ENCODE peak calls at places on chromosomes 4 and X, in ten cellular contexts. Y is retinal pigment epithelial cell; R is AG09309; V is WERI-Rb-1; N is CD8-positive, alpha-beta T cell; D is ascending aorta; G is esophagus squamous epithelium; P is osteoblast; A is lower leg skin; H is H7. M is an unnamed sample.

GRCh38 chr4:41839945-41840854 is 91.7 kb upstream of the PHOX2B start:
- DNase-seq in Y (peak), A (no peak), D (no peak), G (no peak), N (no peak), H (no peak), V (no peak), R (no peak), P (no peak), M (no peak)

GRCh38 chr4:139892973-139893736 is 227.5 kb downstream of the MGST2 start:
- DNase-seq in D (no peak), R (no peak), H (no peak), G (no peak), N (no peak), A (no peak), P (no peak), Y (no peak), V (no peak), M (no peak)

GRCh38 chr4:141003193-141003592 is 130.1 kb downstream of the RNF150 start:
- DNase-seq in H (no peak), Y (no peak), V (no peak), A (no peak), R (no peak), D (no peak), G (no peak), N (no peak), P (no peak), M (no peak)

GRCh38 chrX:129423191-129423590 is 100.1 kb downstream of the SMARCA1 start:
- DNase-seq in A (no peak), N (no peak), Y (no peak), V (no peak), G (no peak), H (no peak), P (no peak), D (no peak), R (no peak), M (no peak)

GRCh38 chr4:152605031-152605430 is 69.1 kb upstream of the FBXW7 start:
- DNase-seq in D (no peak), G (no peak), R (no peak), H (peak), V (peak), N (no peak), A (no peak), P (no peak), Y (no peak), M (no peak)

GRCh38 chr4:163343604-163344146 is at the start of gene NPY5R:
- DNase-seq in V (peak), N (no peak), G (no peak), D (no peak), A (no peak), H (peak), Y (no peak), R (no peak), P (no peak), M (peak)

GRCh38 chr4:78518551-78518950 is 33.0 kb upstream of the ANXA3 start:
- DNase-seq in D (no peak), G (no peak), N (no peak), A (no peak), P (no peak), H (no peak), R (no peak), Y (no peak), V (no peak), M (no peak)

GRCh38 chr4:7867701-7868429 is 71.8 kb downstream of the AFAP1 start:
- DNase-seq in H (no peak), A (peak), D (no peak), G (no peak), P (peak), V (no peak), Y (no peak), N (no peak), R (no peak), M (no peak)

GRCh38 chr4:185219551-185220344 is 10.3 kb downstream of the SNX25 start:
- DNase-seq in D (no peak), V (no peak), G (no peak), H (no peak), A (no peak), N (no peak), Y (no peak), R (peak), P (no peak), M (no peak)

GRCh38 chrX:55057691-55058249 is 17.1 kb upstream of the PAGE2B start:
- DNase-seq in P (no peak), G (no peak), V (no peak), R (no peak), A (no peak), N (peak), H (peak), D (no peak), Y (no peak), M (peak)

GRCh38 chr4:168151313-168151712 is 59.0 kb downstream of the ANXA10 start:
- DNase-seq in G (no peak), A (no peak), D (no peak), N (no peak), H (no peak), P (no peak), Y (no peak), V (no peak), R (no peak), M (no peak)

GRCh38 chr4:112926826-112927225 is 122.6 kb upstream of the ANK2 start:
- DNase-seq in D (no peak), H (no peak), R (no peak), Y (no peak), P (no peak), G (no peak), N (no peak), V (no peak), A (no peak), M (no peak)

GRCh38 chr4:45063701-45064100 is 337.3 kb upstream of the GNPDA2 start:
- DNase-seq in N (no peak), A (no peak), P (no peak), Y (no peak), V (no peak), R (no peak), G (no peak), D (no peak), H (no peak), M (no peak)

GRCh38 chr4:121597346-121597934 is 99.3 kb downstream of the ANXA5 start:
- DNase-seq in R (no peak), Y (no peak), N (no peak), D (no peak), V (no peak), A (no peak), G (no peak), H (no peak), P (no peak), M (no peak)

GRCh38 chr4:2886161-2886560 is 42.5 kb downstream of the ADD1 start:
- DNase-seq in D (no peak), V (peak), Y (peak), R (no peak), P (no peak), G (no peak), H (no peak), N (no peak), A (no peak), M (no peak)

GRCh38 chrX:106220177-106220576 is 52.1 kb downstream of the PWWP3B start:
- DNase-seq in V (no peak), H (no peak), P (no peak), N (no peak), Y (no peak), G (no peak), R (no peak), A (no peak), D (no peak), M (no peak)

GRCh38 chr4:8409271-8410065 is 31.1 kb downstream of the ACOX3 start:
- DNase-seq in Y (no peak), G (no peak), A (no peak), N (peak), R (no peak), V (peak), P (no peak), D (no peak), H (no peak), M (no peak)

GRCh38 chrX:22278375-22278774 is 5.7 kb downstream of the CBLL2 start:
- DNase-seq in A (no peak), H (peak), D (no peak), G (no peak), R (no peak), V (peak), P (no peak), N (no peak), Y (no peak), M (no peak)

GRCh38 chr4:171049380-171049779 is 763.8 kb upstream of the GALNTL6 start:
- DNase-seq in G (no peak), A (no peak), V (no peak), N (no peak), Y (no peak), D (no peak), R (no peak), H (no peak), P (no peak), M (no peak)

GRCh38 chr4:101191302-101192098 is 155.8 kb downstream of the PPP3CA start:
- DNase-seq in G (no peak), D (peak), P (peak), A (peak), H (no peak), R (peak), N (no peak), Y (peak), V (peak), M (peak)

GRCh38 chr4:153725811-153726154 is 34.0 kb downstream of the RNF175 start:
- DNase-seq in A (no peak), H (no peak), G (no peak), Y (no peak), P (no peak), R (no peak), D (no peak), N (no peak), V (no peak), M (no peak)

GRCh38 chr4:110678517-110678916 is 55.6 kb upstream of the PITX2 start:
- DNase-seq in N (no peak), R (no peak), V (no peak), P (no peak), D (no peak), H (no peak), A (no peak), G (no peak), Y (no peak), M (no peak)

GRCh38 chrX:146907391-146908240 is 93.1 kb upstream of the CXorf51A start:
- DNase-seq in D (no peak), R (no peak), P (no peak), V (no peak), N (no peak), G (no peak), A (no peak), H (no peak), Y (peak), M (peak)

GRCh38 chrX:125150231-125150630 is 169.4 kb upstream of the TEX13C start:
- DNase-seq in P (no peak), G (no peak), D (no peak), V (no peak), A (no peak), Y (no peak), H (no peak), N (no peak), R (no peak), M (no peak)

GRCh38 chr4:183413562-183414200 is 30.8 kb upstream of the CDKN2AIP start:
- DNase-seq in N (no peak), D (no peak), H (no peak), A (no peak), V (no peak), G (no peak), P (no peak), Y (no peak), R (no peak), M (no peak)

GRCh38 chrX:10501606-10502005 is 118.8 kb downstream of the MID1 start:
- DNase-seq in V (no peak), H (no peak), G (no peak), D (no peak), N (no peak), P (no peak), R (no peak), A (no peak), Y (no peak), M (no peak)

GRCh38 chr4:61877893-61878292 is 677.8 kb downstream of the ADGRL3 start:
- DNase-seq in Y (no peak), H (no peak), A (no peak), G (no peak), D (no peak), V (no peak), P (no peak), N (no peak), R (no peak), M (no peak)

GRCh38 chr4:75724066-75724866 is at the start of gene USO1:
- DNase-seq in R (peak), A (peak), Y (peak), G (peak), P (peak), N (peak), H (peak), D (peak), V (peak), M (peak)

GRCh38 chr4:4575284-4576211 is 33.7 kb upstream of the STX18 start:
- DNase-seq in Y (no peak), V (peak), D (no peak), A (peak), R (no peak), N (peak), P (peak), H (peak), G (no peak), M (peak)
- H3K4me3 ChIP-seq in Y (peak), V (peak), D (peak), A (peak), R (peak), N (peak), P (peak), H (peak), G (peak), M (peak)

GRCh38 chr4:88172987-88173386 is 14.5 kb upstream of the ABCG2 start:
- DNase-seq in H (no peak), N (no peak), D (no peak), A (no peak), G (no peak), Y (no peak), V (no peak), P (no peak), R (no peak), M (no peak)

GRCh38 chr4:88179261-88179660 is 20.8 kb upstream of the ABCG2 start:
- DNase-seq in D (no peak), N (no peak), Y (no peak), R (no peak), V (no peak), P (no peak), A (no peak), G (no peak), H (no peak), M (no peak)

GRCh38 chr4:88178633-88179231 is 20.3 kb upstream of the ABCG2 start:
- DNase-seq in D (no peak), G (no peak), A (no peak), H (no peak), N (no peak), P (no peak), R (no peak), Y (no peak), V (no peak), M (no peak)

GRCh38 chr4:88177981-88178632 is 19.7 kb upstream of the ABCG2 start:
- DNase-seq in V (no peak), D (no peak), P (peak), N (no peak), H (peak), A (no peak), G (no peak), Y (peak), R (peak), M (peak)
- H3K4me3 ChIP-seq in V (no peak), D (no peak), P (no peak), N (no peak), H (no peak), A (no peak), G (no peak), Y (no peak), R (no peak), M (no peak)

DNA sequence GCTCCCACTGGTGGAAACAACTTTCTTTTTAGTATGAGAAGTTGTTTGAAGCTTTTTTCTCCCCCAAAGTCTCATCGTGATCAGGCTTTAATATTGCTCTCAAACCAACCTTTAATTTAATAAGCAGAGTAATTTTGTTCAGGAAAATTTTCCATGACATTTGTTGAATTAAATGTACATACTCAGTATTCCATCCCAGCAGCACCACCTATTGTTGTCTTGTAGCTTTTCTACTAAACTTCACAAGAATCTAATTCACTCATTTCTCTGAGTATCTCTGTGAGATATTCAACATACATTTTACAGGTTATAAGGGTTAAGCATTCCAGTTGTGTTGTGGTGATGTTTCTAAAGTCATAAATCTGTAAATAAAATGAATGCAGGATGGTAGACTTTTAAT is 218.3 kb upstream of the HAND2 start:
- DNase-seq in P (no peak), G (no peak), N (no peak), H (no peak), Y (no peak), R (no peak), A (no peak), V (no peak), D (no peak), M (no peak)
- H3K4me3 ChIP-seq in P (no peak), G (no peak), N (no peak), H (no peak), Y (no peak), R (no peak), A (no peak), V (no peak), D (no peak), M (no peak)

GRCh38 chr4:10965196-10965595 is 280.6 kb upstream of the CLNK start:
- DNase-seq in A (no peak), N (no peak), H (no peak), Y (no peak), G (no peak), P (no peak), D (no peak), V (no peak), R (no peak), M (no peak)

GRCh38 chr4:10963958-10964705 is 279.6 kb upstream of the CLNK start:
- DNase-seq in H (peak), N (no peak), P (no peak), Y (no peak), G (no peak), V (no peak), D (no peak), R (no peak), A (no peak), M (peak)

GRCh38 chr4:10960386-10960785 is 275.8 kb upstream of the CLNK start:
- DNase-seq in H (no peak), R (no peak), V (no peak), Y (no peak), G (no peak), D (no peak), P (no peak), N (no peak), A (no peak), M (no peak)

GRCh38 chr4:10958226-10958856 is 273.8 kb upstream of the CLNK start:
- DNase-seq in G (no peak), A (no peak), H (peak), R (no peak), D (no peak), P (no peak), V (no peak), N (no peak), Y (no peak), M (no peak)

DNA sequence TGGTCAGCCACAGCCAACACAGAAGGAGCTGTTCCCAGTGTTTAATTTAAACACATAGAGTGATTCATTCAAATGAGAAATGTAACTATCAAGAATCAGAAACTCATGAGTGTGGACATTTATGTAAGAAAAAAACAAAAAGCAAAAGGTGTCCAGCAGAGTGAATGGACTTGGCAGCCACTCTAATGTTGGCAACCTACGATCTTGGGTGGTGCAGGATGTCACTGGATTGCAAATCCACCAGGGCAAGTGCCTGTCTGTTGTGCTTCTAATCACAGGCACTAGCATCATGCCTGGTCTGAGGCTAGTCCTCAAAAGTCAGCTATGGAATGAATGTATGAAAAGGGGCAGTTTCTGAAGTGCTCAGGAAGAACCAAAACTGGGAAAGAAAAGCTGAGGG is 277.7 kb upstream of the CLNK start:
- DNase-seq in D (no peak), R (no peak), V (no peak), P (no peak), N (no peak), H (no peak), A (no peak), G (no peak), Y (no peak), M (no peak)
- H3K4me3 ChIP-seq in D (no peak), R (no peak), V (no peak), P (no peak), N (no peak), H (no peak), A (no peak), G (no peak), Y (no peak), M (no peak)

GRCh38 chr4:1126506-1126905 is 13.1 kb upstream of the RNF212 start:
- DNase-seq in G (no peak), R (peak), H (no peak), D (no peak), Y (no peak), P (peak), A (no peak), N (no peak), V (no peak), M (no peak)
- H3K4me3 ChIP-seq in G (no peak), R (no peak), H (no peak), D (no peak), Y (no peak), P (no peak), A (no peak), N (no peak), V (no peak), M (no peak)

GRCh38 chr4:145939241-145939640 is 618 bp upstream of the ZNF827 start:
- DNase-seq in N (no peak), V (no peak), G (no peak), R (no peak), D (no peak), Y (no peak), A (no peak), H (no peak), P (peak), M (no peak)
- H3K4me3 ChIP-seq in N (peak), V (peak), G (peak), R (peak), D (peak), Y (peak), A (no peak), H (peak), P (peak), M (peak)

GRCh38 chrX:108437354-108437753 is 868 bp downstream of the COL4A6 start:
- DNase-seq in V (no peak), R (no peak), P (no peak), G (no peak), A (no peak), Y (no peak), H (no peak), D (no peak), N (no peak), M (peak)

GRCh38 chrX:108437789-108438623 is at the start of gene COL4A6:
- DNase-seq in A (no peak), R (no peak), G (no peak), Y (no peak), N (no peak), P (no peak), V (no peak), D (no peak), H (peak), M (peak)

GRCh38 chrX:108443065-108443464 is 3.4 kb downstream of the COL4A5 start:
- DNase-seq in P (peak), R (no peak), G (no peak), V (no peak), Y (no peak), N (no peak), D (no peak), H (no peak), A (no peak), M (no peak)

GRCh38 chrX:108439961-108440696 is 491 bp downstream of the COL4A5 start:
- DNase-seq in V (no peak), H (peak), A (no peak), G (no peak), P (no peak), R (no peak), D (no peak), N (no peak), Y (no peak), M (peak)

DNA sequence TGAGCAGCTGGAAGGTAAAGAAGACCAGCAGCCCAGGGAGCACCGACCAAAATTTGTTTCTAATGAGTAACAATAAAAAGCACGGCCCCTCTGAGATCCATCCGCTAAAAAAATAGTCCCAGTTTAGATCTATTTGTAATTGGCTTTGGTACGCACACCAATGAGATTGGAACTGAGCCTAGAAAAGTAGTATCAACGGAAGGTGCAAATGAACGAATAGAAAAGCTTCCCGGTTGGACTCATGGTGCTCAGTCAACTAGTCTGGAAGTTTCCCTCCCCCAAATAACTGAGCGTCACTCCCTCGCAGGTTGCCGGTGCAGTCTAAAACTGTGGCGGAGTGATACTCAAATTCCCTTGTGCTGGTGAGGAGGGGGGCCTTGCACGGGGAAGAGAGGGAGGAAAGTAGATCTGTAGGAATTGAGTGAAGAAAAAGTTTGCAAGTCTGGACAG is at the start of gene COL4A5:
- DNase-seq in V (no peak), R (no peak), G (no peak), Y (peak), N (no peak), D (no peak), A (no peak), H (peak), P (no peak), M (peak)
- H3K4me3 ChIP-seq in V (no peak), R (peak), G (peak), Y (peak), N (no peak), D (peak), A (peak), H (peak), P (peak), M (peak)